ENCODE peak calls at places on chromosomes 7 and 10, in seven cellular contexts. Q, J, E, V, W, F and G are unnamed samples.

GRCh38 chr10:137606-138005 is 2.4 kb downstream of the ZMYND11 start:
- DNase-seq in J (peak), F (no peak), E (no peak), V (peak), Q (peak), W (no peak), G (peak)

GRCh38 chr7:151109094-151110048 is 23.1 kb downstream of the AGAP3 start:
- DNase-seq in E (no peak), V (peak), Q (no peak), F (no peak), J (no peak), W (no peak), G (no peak)

GRCh38 chr7:33895025-33895804 is 10.1 kb upstream of the BMPER start:
- DNase-seq in V (peak), F (peak), E (peak), Q (peak), W (peak), J (peak), G (peak)

GRCh38 chr10:97726636-97727178 is 10.2 kb upstream of the ZFYVE27 start:
- DNase-seq in V (peak), F (no peak), W (no peak), E (no peak), Q (peak), J (peak), G (peak)

GRCh38 chr7:96823274-96823673 is 113.6 kb upstream of the SEM1 start:
- DNase-seq in F (no peak), Q (peak), J (peak), W (no peak), V (peak), E (no peak), G (peak)

GRCh38 chr10:37010741-37011140 is 114.7 kb upstream of the ANKRD30A start:
- DNase-seq in E (no peak), F (no peak), J (no peak), Q (no peak), W (no peak), V (no peak), G (no peak)

GRCh38 chr10:12466701-12467100 is 117.4 kb downstream of the CAMK1D start:
- DNase-seq in W (no peak), J (no peak), E (no peak), F (no peak), V (no peak), Q (peak), G (no peak)

GRCh38 chr7:100044719-100045118 is 4.9 kb upstream of the ZSCAN21 start:
- DNase-seq in J (no peak), Q (no peak), V (no peak), W (no peak), F (no peak), E (no peak), G (no peak)

GRCh38 chr7:77727936-77728701 is 31.9 kb downstream of the RSBN1L start:
- DNase-seq in F (no peak), Q (no peak), J (peak), V (peak), W (no peak), E (no peak), G (peak)

GRCh38 chr10:77648472-77648871 is 10.9 kb upstream of the KCNMA1 start:
- DNase-seq in E (no peak), W (no peak), J (no peak), Q (no peak), V (no peak), F (no peak), G (no peak)

GRCh38 chr10:3757638-3758490 is 27.1 kb downstream of the KLF6 start:
- DNase-seq in F (peak), W (no peak), J (peak), V (peak), Q (peak), E (no peak), G (peak)

GRCh38 chr10:12540341-12540781 is 191.0 kb downstream of the CAMK1D start:
- DNase-seq in J (peak), Q (peak), V (peak), E (no peak), W (no peak), F (no peak), G (no peak)

GRCh38 chr7:92177362-92177761 is 1.6 kb downstream of the LRRD1 start:
- DNase-seq in E (no peak), J (peak), Q (peak), F (no peak), W (no peak), V (peak), G (peak)

GRCh38 chr7:6273380-6273837 is 985 bp upstream of the CYTH3 start:
- DNase-seq in W (no peak), E (no peak), V (no peak), J (peak), Q (no peak), F (no peak), G (no peak)

GRCh38 chr10:53598914-53599313 is 826.3 kb upstream of the MBL2 start:
- DNase-seq in W (no peak), E (no peak), J (no peak), V (no peak), Q (peak), F (no peak), G (peak)

GRCh38 chr10:92180326-92180881 is 110.5 kb downstream of the CPEB3 start:
- DNase-seq in V (no peak), E (no peak), Q (no peak), J (no peak), F (no peak), W (no peak), G (no peak)

GRCh38 chr10:108783897-108784296 is 1139.4 kb downstream of the XPNPEP1 start:
- DNase-seq in Q (peak), W (no peak), V (peak), E (no peak), J (peak), F (no peak), G (peak)

GRCh38 chr10:100660945-100661344 is 84.4 kb upstream of the PAX2 start:
- DNase-seq in J (no peak), Q (no peak), V (no peak), E (no peak), F (no peak), W (no peak), G (no peak)

GRCh38 chr7:50349963-50350944 is 45.7 kb downstream of the IKZF1 start:
- DNase-seq in J (no peak), Q (no peak), W (no peak), V (no peak), E (no peak), F (peak), G (no peak)

GRCh38 chr10:76547352-76547972 is 1090.1 kb downstream of the KCNMA1 start:
- DNase-seq in F (no peak), J (peak), W (no peak), Q (peak), V (peak), E (peak), G (peak)

GRCh38 chr10:42984761-42985325 is 92.0 kb upstream of the RET start:
- DNase-seq in W (peak), Q (no peak), F (no peak), J (no peak), V (no peak), E (no peak), G (no peak)

GRCh38 chr7:80127412-80128150 is 7.0 kb upstream of the GNAI1 start:
- DNase-seq in E (peak), V (no peak), Q (no peak), F (no peak), W (no peak), J (no peak), G (no peak)

GRCh38 chr10:75408911-75409885 is 7.6 kb upstream of the ZNF503 start:
- DNase-seq in F (no peak), E (no peak), Q (no peak), W (no peak), J (peak), V (peak), G (peak)

GRCh38 chr7:135238112-135238744 is 4.6 kb downstream of the STRA8 start:
- DNase-seq in W (no peak), J (no peak), Q (peak), V (no peak), E (no peak), F (no peak), G (no peak)

GRCh38 chr7:26181474-26182227 is 18.9 kb downstream of the HNRNPA2B1 start:
- DNase-seq in W (no peak), Q (no peak), J (no peak), F (no peak), V (no peak), E (no peak), G (no peak)

GRCh38 chr10:60979667-60980104 is 35.7 kb upstream of the RHOBTB1 start:
- DNase-seq in F (no peak), W (no peak), J (no peak), V (no peak), E (no peak), Q (no peak), G (no peak)

GRCh38 chr7:94696981-94697670 is 41.2 kb upstream of the SGCE start:
- DNase-seq in F (no peak), J (peak), Q (peak), E (no peak), W (no peak), V (peak), G (peak)

GRCh38 chr7:11607676-11608075 is 224.3 kb downstream of the THSD7A start:
- DNase-seq in J (no peak), F (no peak), W (no peak), Q (no peak), E (no peak), V (no peak), G (no peak)

GRCh38 chr10:381805-382204 is 246.6 kb downstream of the ZMYND11 start:
- DNase-seq in E (no peak), V (no peak), W (no peak), F (no peak), Q (no peak), J (no peak), G (no peak)

GRCh38 chr10:79019961-79020491 is 48.7 kb upstream of the ZMIZ1 start:
- DNase-seq in J (no peak), F (no peak), E (no peak), W (no peak), V (peak), Q (no peak), G (no peak)

GRCh38 chr7:51139796-51140195 is 176.8 kb downstream of the COBL start:
- DNase-seq in Q (peak), E (no peak), F (no peak), J (peak), V (no peak), W (no peak), G (no peak)